ENCODE peak calls at places on chromosomes 6 and 20, in six cellular contexts. P is AG20443; S is left colon; I is pancreas; R is stimulated activated CD4-positive, alpha-beta T cell treated with anti-CD3 and anti-CD28 coated beads, Interleukin-4, amount 100 ng/mL, for 1 hour; A is right atrium auricular region. K is an unnamed sample.

GRCh38 chr6:23003671-23004598 is 434.6 kb downstream of the HDGFL1 start:
- DNase-seq in P (peak), S (no peak), I (no peak), R (no peak), A (peak), K (no peak)

GRCh38 chr20:19253316-19253715 is 40.9 kb downstream of the SLC24A3 start:
- DNase-seq in P (no peak), S (no peak), I (no peak), R (no peak), A (no peak), K (no peak)

GRCh38 chr20:1632228-1632577 is 12.4 kb upstream of the SIRPB1 start:
- DNase-seq in P (no peak), S (no peak), I (no peak), R (peak), A (no peak), K (peak)

GRCh38 chr20:20017852-20018245 is 687 bp downstream of the NAA20 start:
- DNase-seq in P (peak), S (no peak), I (no peak), R (peak), A (no peak), K (peak)

GRCh38 chr6:169092375-169092774 is 161.3 kb downstream of the THBS2 start:
- DNase-seq in P (no peak), S (no peak), I (no peak), R (no peak), A (no peak), K (no peak)

GRCh38 chr6:137543114-137543513 is 48.9 kb upstream of the OLIG3 start:
- DNase-seq in P (no peak), S (no peak), I (no peak), R (no peak), A (no peak), K (no peak)

GRCh38 chr20:24506146-24506545 is 36.7 kb downstream of the SYNDIG1 start:
- DNase-seq in P (no peak), S (no peak), I (no peak), R (no peak), A (no peak), K (no peak)

GRCh38 chr6:11552390-11552789 is 14.8 kb downstream of the TMEM170B start:
- DNase-seq in P (no peak), S (no peak), I (no peak), R (no peak), A (no peak), K (no peak)

GRCh38 chr20:63930971-63931553 is 25.2 kb downstream of the UCKL1 start:
- DNase-seq in P (no peak), S (no peak), I (peak), R (no peak), A (no peak), K (no peak)

GRCh38 chr20:22368235-22368634 is 216.1 kb downstream of the FOXA2 start:
- DNase-seq in P (no peak), S (no peak), I (no peak), R (no peak), A (no peak), K (no peak)

GRCh38 chr6:77368660-77369313 is 94.5 kb downstream of the HTR1B start:
- DNase-seq in P (no peak), S (peak), I (peak), R (no peak), A (no peak), K (no peak)

GRCh38 chr6:14228571-14228970 is 111.0 kb downstream of the CD83 start:
- DNase-seq in P (peak), S (no peak), I (no peak), R (peak), A (no peak), K (peak)

GRCh38 chr6:16148498-16148897 is 19.6 kb downstream of the MYLIP start:
- DNase-seq in P (no peak), S (peak), I (peak), R (no peak), A (no peak), K (no peak)

GRCh38 chr6:8814440-8815000 is 379.2 kb upstream of the SLC35B3 start:
- DNase-seq in P (no peak), S (no peak), I (no peak), R (no peak), A (no peak), K (no peak)